ENCODE peak calls at places on chromosomes 4 and X, in five cellular contexts. D is GM23248, O is iPS DF 6.9, Q is mammary epithelial cell, C is fibroblast of lung. G is an unnamed sample.

GRCh38 chr4:105924341-105924740 is 29.1 kb downstream of the NPNT start:
- DNase-seq in O (no peak), D (no peak), C (no peak), Q (no peak), G (no peak)

GRCh38 chr4:153439831-153440230 is 26.3 kb upstream of the TMEM131L start:
- DNase-seq in D (no peak), O (no peak), C (no peak), Q (no peak), G (no peak)

GRCh38 chr4:36244257-36245084 is at the start of gene ARAP2:
- DNase-seq in C (peak; percentile 12), D (peak; percentile 21), O (no peak), Q (peak; percentile 77), G (no peak)

GRCh38 chr4:138576684-138577083 is 334.5 kb upstream of the SLC7A11 start:
- DNase-seq in D (peak; percentile 55), O (peak; percentile 33), Q (peak; percentile 27), C (peak; percentile 59), G (no peak)

GRCh38 chr4:5746250-5746649 is 35.2 kb downstream of the EVC start:
- DNase-seq in D (no peak), O (no peak), C (no peak), Q (no peak), G (no peak)

GRCh38 chr4:136829298-136829697 is 703.0 kb downstream of the PCDH18 start:
- DNase-seq in Q (no peak), O (no peak), C (no peak), D (no peak), G (no peak)

GRCh38 chr4:73856518-73856917 is 3.4 kb downstream of the PF4V1 start:
- DNase-seq in O (no peak), Q (no peak), D (peak; percentile 77), C (peak; percentile 42), G (peak; percentile 79)

GRCh38 chr4:156290811-156291210 is 337.1 kb upstream of the CTSO start:
- DNase-seq in Q (no peak), D (peak; percentile 23), C (no peak), O (no peak), G (peak; percentile 26)

GRCh38 chr4:175459571-175459970 is 352.5 kb downstream of the GPM6A start:
- DNase-seq in Q (no peak), O (no peak), C (no peak), D (peak; percentile 13), G (no peak)

GRCh38 chrX:29634516-29634915 is 580.8 kb upstream of the MAGEB2 start:
- DNase-seq in Q (peak; percentile 26), C (no peak), O (no peak), D (peak; percentile 18), G (no peak)

GRCh38 chr4:23171971-23172370 is 479.2 kb downstream of the GBA3 start:
- DNase-seq in Q (no peak), O (no peak), C (peak; percentile 15), D (peak; percentile 5), G (peak; percentile 1)

GRCh38 chrX:74251006-74251930 is 52.7 kb upstream of the ZCCHC13 start:
- DNase-seq in D (peak; percentile 41), O (no peak), Q (peak; percentile 50), C (peak; percentile 50), G (peak; percentile 46)

GRCh38 chr4:181792641-181793612 is 450.3 kb upstream of the TENM3 start:
- DNase-seq in O (no peak), Q (peak; percentile 14), C (no peak), D (no peak), G (no peak)

GRCh38 chr4:29970626-29971025 is 749.5 kb upstream of the PCDH7 start:
- DNase-seq in C (peak; percentile 18), O (peak; percentile 18), Q (no peak), D (no peak), G (no peak)

GRCh38 chr4:153684182-153685073 is at the start of gene TLR2:
- DNase-seq in O (peak; percentile 22), D (peak; percentile 47), Q (peak; percentile 59), C (no peak), G (no peak)

GRCh38 chr4:184455299-184455698 is 19.1 kb downstream of the IRF2 start:
- DNase-seq in C (no peak), Q (no peak), O (no peak), D (no peak), G (no peak)
- H3K27me3 ChIP-seq in C (no peaks in the 10 kb centered on the region), Q (no peaks in the 10 kb centered on the region), O (no peaks in the 10 kb centered on the region), D (no peaks in the 10 kb centered on the region), G (no peaks in the 10 kb centered on the region)

GRCh38 chr4:80264825-80265224 is 1.6 kb upstream of the FGF5 start:
- DNase-seq in Q (no peak), D (no peak), C (no peak), O (no peak), G (no peak)
- H3K27me3 ChIP-seq in Q (no peaks in the 10 kb centered on the region), D (no peaks in the 10 kb centered on the region), C (no peaks in the 10 kb centered on the region), O (peaks cover 83% of the 10 kb centered on the region), G (no peaks in the 10 kb centered on the region)

GRCh38 chr4:54102747-54103146 is 2.8 kb downstream of the GSX2 start:
- DNase-seq in D (no peak), C (no peak), O (no peak), Q (no peak), G (no peak)
- H3K27me3 ChIP-seq in D (peaks cover 22% of the 10 kb centered on the region), C (peaks cover 27% of the 10 kb centered on the region), O (peaks cover 81% of the 10 kb centered on the region), Q (peaks cover 23% of the 10 kb centered on the region), G (peaks cover 34% of the 10 kb centered on the region)

GRCh38 chrX:13815664-13816063 is 1.2 kb downstream of the GPM6B start:
- DNase-seq in O (no peak), Q (no peak), D (no peak), C (no peak), G (no peak)
- H3K27me3 ChIP-seq in O (no peaks in the 10 kb centered on the region), Q (no peaks in the 10 kb centered on the region), D (no peaks in the 10 kb centered on the region), C (no peaks in the 10 kb centered on the region), G (no peaks in the 10 kb centered on the region)